ENCODE peak calls at places on chromosomes 11 and 22, in nine cellular contexts. Q is A549, Z is ovary, G is stomach, X is K562, M is H1, L is sigmoid colon, J is tibial nerve, W is suprapubic skin. U is an unnamed sample.

GRCh38 chr11:130171534-130171933 is 12.0 kb downstream of the ST14 start:
- DNase-seq in Q (no peak), Z (no peak), G (no peak), X (no peak), M (no peak), L (no peak), J (no peak), W (no peak), U (no peak)

GRCh38 chr11:20360650-20361049 is 2.9 kb upstream of the HTATIP2 start:
- DNase-seq in Q (no peak), Z (no peak), G (peak; percentile 38), X (no peak), M (no peak), L (no peak), J (no peak), W (no peak), U (peak; percentile 24)

GRCh38 chr22:50260434-50260800 is 1.1 kb downstream of the MAPK12 start:
- DNase-seq in Q (no peak), Z (no peak), G (no peak), X (peak; percentile 25), M (no peak), L (no peak), J (no peak), W (no peak), U (no peak)

GRCh38 chr11:62902932-62903331 is 18.2 kb downstream of the CHRM1 start:
- DNase-seq in Q (no peak), Z (no peak), G (no peak), X (no peak), M (no peak), L (no peak), J (no peak), W (no peak), U (no peak)

GRCh38 chr11:133354069-133354468 is 178.2 kb downstream of the OPCML start:
- DNase-seq in Q (no peak), Z (no peak), G (no peak), X (no peak), M (no peak), L (no peak), J (no peak), W (no peak), U (no peak)

GRCh38 chr11:41989173-41989572 is 529.7 kb upstream of the LRRC4C start:
- DNase-seq in Q (no peak), Z (no peak), G (no peak), X (no peak), M (no peak), L (no peak), J (no peak), W (no peak), U (no peak)

GRCh38 chr11:75163917-75164316 is 13.0 kb downstream of the SLCO2B1 start:
- DNase-seq in Q (no peak), Z (no peak), G (no peak), X (no peak), M (no peak), L (no peak), J (no peak), W (no peak), U (no peak)

GRCh38 chr11:46920709-46921108 is 2.4 kb upstream of the LRP4 start:
- DNase-seq in Q (peak; percentile 63), Z (no peak), G (no peak), X (no peak), M (no peak), L (peak; percentile 89), J (no peak), W (peak; percentile 69), U (peak; percentile 45)

GRCh38 chr11:34529643-34530042 is 16.0 kb upstream of the ELF5 start:
- DNase-seq in Q (no peak), Z (no peak), G (no peak), X (no peak), M (no peak), L (no peak), J (no peak), W (no peak), U (no peak)

GRCh38 chr22:39518124-39518786 is 2.1 kb upstream of the ATF4 start:
- DNase-seq in Q (no peak), Z (no peak), G (no peak), X (no peak), M (no peak), L (no peak), J (no peak), W (no peak), U (no peak)

GRCh38 chr11:19632435-19632834 is 80.2 kb upstream of the NAV2 start:
- DNase-seq in Q (no peak), Z (no peak), G (no peak), X (no peak), M (no peak), L (no peak), J (no peak), W (no peak), U (no peak)

GRCh38 chr11:28619870-28620540 is 511.8 kb downstream of the METTL15 start:
- DNase-seq in Q (peak; percentile 15), Z (no peak), G (no peak), X (no peak), M (no peak), L (no peak), J (no peak), W (no peak), U (no peak)

GRCh38 chr22:35369996-35370395 is 10.9 kb upstream of the HMOX1 start:
- DNase-seq in Q (no peak), Z (no peak), G (no peak), X (no peak), M (no peak), L (no peak), J (no peak), W (no peak), U (no peak)

GRCh38 chr22:49845241-49845640 is 8.4 kb upstream of the ZBED4 start:
- DNase-seq in Q (no peak), Z (no peak), G (no peak), X (no peak), M (no peak), L (no peak), J (no peak), W (no peak), U (no peak)

GRCh38 chr11:4480577-4481539 is 1.6 kb upstream of the OR52K1 start:
- DNase-seq in Q (no peak), Z (no peak), G (no peak), X (no peak), M (no peak), L (no peak), J (no peak), W (no peak), U (no peak)

GRCh38 chr22:38776086-38776485 is 17.9 kb downstream of the DNAL4 start:
- DNase-seq in Q (no peak), Z (no peak), G (no peak), X (no peak), M (no peak), L (no peak), J (no peak), W (no peak), U (no peak)

GRCh38 chr22:43331698-43332097 is 11.5 kb downstream of the SCUBE1 start:
- DNase-seq in Q (no peak), Z (no peak), G (no peak), X (no peak), M (no peak), L (no peak), J (no peak), W (no peak), U (no peak)

GRCh38 chr11:44065161-44065571 is 904 bp upstream of the ACCS start:
- DNase-seq in Q (no peak), Z (no peak), G (no peak), X (no peak), M (peak; percentile 17), L (no peak), J (no peak), W (no peak), U (no peak)

GRCh38 chr22:49033616-49034015 is 794.1 kb downstream of the BRD1 start:
- DNase-seq in Q (no peak), Z (no peak), G (no peak), X (no peak), M (no peak), L (no peak), J (no peak), W (no peak), U (no peak)

GRCh38 chr11:11669447-11669846 is 47.6 kb upstream of the GALNT18 start:
- DNase-seq in Q (no peak), Z (no peak), G (no peak), X (no peak), M (no peak), L (peak; percentile 83), J (no peak), W (no peak), U (no peak)

GRCh38 chr11:13329670-13330401 is 52.2 kb downstream of the BMAL1 start:
- DNase-seq in Q (peak; percentile 13), Z (no peak), G (peak; percentile 41), X (no peak), M (no peak), L (no peak), J (no peak), W (no peak), U (no peak)

GRCh38 chr11:112345708-112346107 is 85.0 kb upstream of the PLET1 start:
- DNase-seq in Q (no peak), Z (no peak), G (no peak), X (peak; percentile 18), M (no peak), L (no peak), J (no peak), W (no peak), U (no peak)

GRCh38 chr22:25357056-25357455 is 137.6 kb downstream of the CRYBB2 start:
- DNase-seq in Q (no peak), Z (no peak), G (no peak), X (no peak), M (no peak), L (peak; percentile 48), J (no peak), W (peak; percentile 50), U (no peak)
- TF ChIP-seq EP300 in Q (no peak), Z (no peak), G (no peak), X (no peak), M (no peak), L (no peak), J (no peak), W (no peak), U (no peak)

GRCh38 chr11:119057000-119057769 is at the start of gene HYOU1:
- DNase-seq in Q (peak; percentile 87), Z (peak; percentile 97), G (peak; percentile 99), X (peak; percentile 94), M (peak; percentile 87), L (peak; percentile 99), J (peak; percentile 99), W (peak; percentile 98), U (peak; percentile 99)
- TF ChIP-seq POLR2A in Q (peak; percentile 71), Z (peak; percentile 81), G (no peak), X (peak; percentile 85), M (peak; percentile 42), L (peak; percentile 59), J (peak; percentile 75), W (peak; percentile 34), U (peak; percentile 82)

DNA sequence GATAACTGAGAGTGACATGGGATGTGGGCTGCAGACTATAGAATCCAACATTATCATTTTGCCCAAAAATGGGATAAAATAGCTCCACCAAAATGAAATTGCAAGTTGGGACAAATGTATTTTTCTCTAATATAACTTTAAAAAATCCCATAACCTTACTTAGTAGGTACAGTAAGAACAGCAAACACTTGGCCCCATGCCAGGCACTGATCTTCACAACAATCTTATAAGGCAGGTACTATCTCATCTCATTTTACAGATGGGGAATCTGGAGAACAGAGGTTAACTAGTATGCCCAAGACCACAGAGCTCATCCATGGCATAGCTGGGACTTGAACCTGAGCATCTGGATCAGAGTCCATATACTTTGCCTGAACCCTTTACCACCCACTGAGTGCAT is 13.5 kb upstream of the ARHGEF17 start:
- DNase-seq in Q (no peak), Z (no peak), G (no peak), X (no peak), M (no peak), L (no peak), J (no peak), W (no peak), U (no peak)
- TF ChIP-seq EP300 in Q (no peak), Z (no peak), G (no peak), X (no peak), M (no peak), L (no peak), J (no peak), W (no peak), U (no peak)

GRCh38 chr22:46653596-46653995 is 33.4 kb downstream of the GRAMD4 start:
- DNase-seq in Q (no peak), Z (no peak), G (no peak), X (no peak), M (no peak), L (no peak), J (no peak), W (no peak), U (peak; percentile 36)
- TF ChIP-seq POLR2A in Q (no peak), Z (no peak), G (no peak), X (no peak), M (no peak), L (no peak), J (no peak), W (no peak), U (no peak)